ENCODE peak calls at places on chromosomes 12 and 14, in five cellular contexts. U is A549, N is IMR-90, R is breast epithelium, L is keratinocyte. W is an unnamed sample.
A peak's percentile ranks its signal among the peaks of the same experiment; 100 is the strongest.

GRCh38 chr14:100279133-100279532 is 27.1 kb downstream of the SLC25A29 start:
- DNase-seq in L (no peak), U (no peak), N (no peak), R (no peak), W (no peak)

GRCh38 chr14:38255673-38256357 is at the start of gene CLEC14A:
- DNase-seq in U (no peak), N (no peak), L (no peak), R (peak; percentile 53), W (no peak)

GRCh38 chr14:81555051-81555450 is 21.4 kb upstream of the SEL1L start:
- DNase-seq in U (no peak), N (no peak), R (no peak), L (no peak), W (no peak)

GRCh38 chr12:71201136-71201679 is 43.4 kb upstream of the TSPAN8 start:
- DNase-seq in N (no peak), L (no peak), R (no peak), U (no peak), W (no peak)

GRCh38 chr14:96802963-96803362 is 5.8 kb downstream of the VRK1 start:
- DNase-seq in N (no peak), R (no peak), L (no peak), U (no peak), W (no peak)

GRCh38 chr12:5944053-5944452 is 1.0 kb downstream of the ANO2 start:
- DNase-seq in N (no peak), R (no peak), U (no peak), L (no peak), W (no peak)

GRCh38 chr14:22391908-22392307 is 197.1 kb downstream of the DAD1 start:
- DNase-seq in R (no peak), U (peak; percentile 47), L (no peak), N (peak; percentile 65), W (no peak)

GRCh38 chr14:43934102-43934501 is 573.0 kb downstream of the FSCB start:
- DNase-seq in R (no peak), L (no peak), U (no peak), N (no peak), W (no peak)

GRCh38 chr14:81940636-81941035 is 407.0 kb upstream of the SEL1L start:
- DNase-seq in L (no peak), R (no peak), U (no peak), N (no peak), W (no peak)

GRCh38 chr12:49911213-49911605 is 7.5 kb upstream of the FAIM2 start:
- DNase-seq in U (no peak), L (no peak), N (no peak), R (peak; percentile 12), W (no peak)

GRCh38 chr12:131726-132465 is 65.3 kb downstream of the IQSEC3 start:
- DNase-seq in L (no peak), N (no peak), R (no peak), U (no peak), W (no peak)

GRCh38 chr14:101057394-101057793 is 153.9 kb upstream of the RTL1 start:
- DNase-seq in R (no peak), L (no peak), N (no peak), U (no peak), W (no peak)

GRCh38 chr14:84209021-84209420 is 1320.9 kb upstream of the FLRT2 start:
- DNase-seq in L (no peak), U (no peak), N (no peak), R (no peak), W (no peak)

GRCh38 chr14:57189070-57189469 is 79.6 kb downstream of the EXOC5 start:
- DNase-seq in N (peak; percentile 11), L (no peak), R (no peak), U (peak; percentile 6), W (no peak)

GRCh38 chr12:107349839-107350238 is 256.5 kb upstream of the CRY1 start:
- DNase-seq in L (no peak), R (no peak), U (no peak), N (no peak), W (no peak)

GRCh38 chr12:98893601-98894411 is 248.7 kb downstream of the APAF1 start:
- DNase-seq in R (no peak), U (no peak), L (no peak), N (no peak), W (no peak)

GRCh38 chr14:99522457-99522891 is 41.3 kb downstream of the CCNK start:
- DNase-seq in L (no peak), R (no peak), N (peak; percentile 78), U (peak; percentile 53), W (no peak)

GRCh38 chr14:103121161-103121845 is 2.0 kb upstream of the TNFAIP2 start:
- DNase-seq in N (no peak), L (no peak), U (no peak), R (no peak), W (no peak)

GRCh38 chr14:101603096-101603495 is 41.8 kb downstream of the DIO3 start:
- DNase-seq in N (no peak), R (no peak), L (no peak), U (no peak), W (no peak)

GRCh38 chr12:106586803-106587684 is 4.2 kb downstream of the RFX4 start:
- DNase-seq in U (no peak), R (no peak), N (no peak), L (no peak), W (no peak)

GRCh38 chr12:92186038-92186470 is 40.4 kb upstream of the BTG1 start:
- DNase-seq in L (no peak), R (no peak), U (no peak), N (no peak), W (no peak)

GRCh38 chr12:13100610-13100881 is 2.9 kb downstream of the GSG1 start:
- DNase-seq in L (no peak), U (no peak), N (no peak), R (no peak), W (no peak)

GRCh38 chr14:74502236-74503019 is 8.9 kb downstream of the ISCA2 start:
- DNase-seq in N (peak; percentile 45), L (no peak), R (no peak), U (peak; percentile 44), W (no peak)

GRCh38 chr12:91381309-91381804 is 198.7 kb upstream of the DCN start:
- DNase-seq in L (peak; percentile 19), N (peak; percentile 86), U (no peak), R (no peak), W (peak; percentile 56)

GRCh38 chr14:90398315-90398811 is 1.5 kb downstream of the CALM1 start:
- DNase-seq in U (no peak), L (no peak), N (no peak), R (peak; percentile 64), W (no peak)

GRCh38 chr12:15163001-15163400 is 58.2 kb downstream of the RERG start:
- DNase-seq in U (no peak), R (no peak), L (no peak), N (no peak), W (no peak)

DNA sequence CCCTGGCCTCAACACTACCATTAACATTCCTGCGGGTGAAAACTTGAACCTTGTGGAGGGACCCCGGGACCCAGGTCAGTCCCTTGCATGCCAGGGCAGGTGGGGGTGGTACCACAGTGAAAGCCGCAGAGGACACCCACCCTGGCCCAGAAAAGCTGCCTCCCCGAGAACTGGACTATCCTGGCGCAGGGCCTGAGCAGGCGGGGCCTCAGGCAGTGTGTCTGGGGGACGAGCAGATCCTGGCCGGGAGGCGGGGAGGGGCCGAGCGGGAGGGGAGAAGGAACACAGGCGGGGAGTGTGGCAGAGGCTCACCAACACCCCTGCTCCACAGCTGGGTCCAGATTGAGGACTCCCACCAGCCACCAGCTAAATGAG is 10.0 kb downstream of the AHNAK2 start:
- DNase-seq in U (peak; percentile 47), L (no peak), N (peak; percentile 35), R (peak; percentile 78), W (no peak)
- H3K4me3 ChIP-seq in U (peak overlapping the region; percentile 67), L (peak overlapping the region; percentile 93), N (no peak overlapping the region), R (peak overlapping the region; percentile 69), W (peak overlapping the region; percentile 67)

DNA sequence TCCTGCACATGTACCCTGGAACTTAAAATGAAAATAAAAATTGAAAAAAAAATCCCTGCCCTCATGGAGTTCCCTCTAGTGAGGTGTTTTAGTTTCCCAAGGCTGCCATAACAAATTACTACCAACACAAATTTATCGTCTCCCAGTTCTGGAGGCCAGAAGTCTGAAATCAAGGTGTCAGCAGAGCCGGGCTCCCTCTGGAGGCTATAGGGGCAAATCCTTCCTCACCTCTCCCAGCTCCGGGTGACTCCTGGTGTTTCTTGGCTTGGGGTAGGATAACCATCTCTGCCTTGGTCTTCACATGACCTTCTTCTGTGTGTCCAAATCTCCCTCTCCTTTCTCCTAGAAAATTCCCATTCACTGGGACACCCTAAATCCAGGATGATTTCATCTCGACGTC is 50.1 kb downstream of the PLXNC1 start:
- DNase-seq in R (no peak), L (no peak), U (no peak), N (no peak), W (no peak)
- TF ChIP-seq CTCF in R (no peak), L (no peak), U (no peak), N (no peak), W (no peak)

GRCh38 chr14:73463411-73463810 is 5.1 kb upstream of the NUMB start:
- DNase-seq in N (peak; percentile 98), R (no peak), U (no peak), L (peak; percentile 80), W (peak; percentile 98)

GRCh38 chr14:73460691-73461127 is 2.4 kb upstream of the NUMB start:
- DNase-seq in L (no peak), N (peak; percentile 77), R (no peak), U (no peak), W (no peak)

GRCh38 chr14:73461478-73462077 is 3.2 kb upstream of the NUMB start:
- DNase-seq in R (no peak), U (no peak), L (no peak), N (no peak), W (no peak)

GRCh38 chr14:73462815-73463214 is 4.5 kb upstream of the NUMB start:
- DNase-seq in R (no peak), N (no peak), L (no peak), U (no peak), W (no peak)

DNA sequence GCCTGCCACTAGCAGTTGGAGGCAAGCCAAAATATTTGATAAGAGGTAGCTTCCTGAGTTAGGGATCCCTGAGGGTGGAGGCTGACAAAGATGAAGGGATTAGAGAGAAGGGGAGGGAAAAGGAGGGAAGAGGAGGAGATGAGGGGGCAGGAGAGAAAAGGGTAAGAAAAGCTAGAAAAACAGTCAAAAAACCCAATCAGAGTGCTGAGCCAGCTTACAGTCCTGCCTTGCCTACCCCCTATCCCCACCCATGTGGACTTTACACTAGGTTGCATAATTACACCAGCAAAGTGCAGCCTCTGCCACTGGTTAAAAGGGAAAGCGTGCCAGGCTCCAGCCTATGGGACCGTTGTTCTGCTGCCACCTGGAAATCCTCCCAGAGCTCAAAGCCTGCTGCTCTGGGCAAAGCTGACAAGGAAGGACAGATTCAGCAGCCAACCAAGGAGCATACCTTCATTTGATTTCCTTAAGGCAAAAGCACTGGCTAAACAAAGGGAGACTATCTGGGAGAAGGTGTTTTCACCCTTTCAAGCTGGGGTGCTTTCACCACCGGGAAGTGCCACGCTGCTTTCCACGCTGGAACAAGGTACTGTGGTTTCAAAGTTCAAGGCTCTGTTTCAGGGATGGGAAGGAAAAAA is 3.9 kb upstream of the NUMB start:
- DNase-seq in R (peak; percentile 64), L (no peak), U (peak; percentile 60), N (peak; percentile 43), W (no peak)
- H3K4me3 ChIP-seq in R (peak overlapping the region; percentile 15), L (no peak overlapping the region), U (peak overlapping the region; percentile 29), N (peak overlapping the region; percentile 16), W (no peak overlapping the region)

GRCh38 chr14:92339426-92339825 is 16.5 kb downstream of the SLC24A4 start:
- DNase-seq in U (no peak), L (no peak), R (no peak), N (no peak), W (no peak)

GRCh38 chr14:92336363-92336762 is 13.4 kb downstream of the SLC24A4 start:
- DNase-seq in U (no peak), L (no peak), N (no peak), R (no peak), W (no peak)

GRCh38 chr14:92328664-92329255 is 5.8 kb downstream of the SLC24A4 start:
- DNase-seq in U (no peak), N (no peak), L (no peak), R (no peak), W (no peak)

GRCh38 chr14:92334050-92334449 is 11.1 kb downstream of the SLC24A4 start:
- DNase-seq in U (no peak), N (no peak), L (no peak), R (no peak), W (no peak)
- TF ChIP-seq CTCF in U (no peak), N (no peak), L (no peak), R (no peak), W (no peak)